ENCODE peak calls at places on chromosomes 16 and 17, in five cellular contexts. K is esophagus muscularis mucosa, N is body of pancreas, G is choroid plexus epithelial cell, F is cardiac muscle cell. Z is an unnamed sample.

GRCh38 chr16:70746708-70747424 is 54.1 kb downstream of the VAC14 start:
- DNase-seq in K (peak; percentile 96), G (peak; percentile 83), F (peak; percentile 91), N (peak; percentile 78), Z (peak; percentile 90)

GRCh38 chr17:56977673-56978395 is at the start of gene SCPEP1:
- DNase-seq in N (peak; percentile 90), K (peak; percentile 98), F (peak; percentile 80), G (peak; percentile 72), Z (peak; percentile 68)

GRCh38 chr17:45168991-45169752 is 7.5 kb downstream of the HEXIM2 start:
- DNase-seq in K (no peak), F (no peak), G (no peak), N (no peak), Z (no peak)

GRCh38 chr16:83513006-83513755 is 294.6 kb upstream of the HSBP1 start:
- DNase-seq in G (peak; percentile 85), F (peak; percentile 42), K (no peak), N (no peak), Z (peak; percentile 90)

GRCh38 chr17:35536664-35537160 is 766 bp downstream of the SLFN12L start:
- DNase-seq in F (no peak), G (no peak), K (no peak), N (no peak), Z (no peak)

GRCh38 chr17:29155235-29155965 is 24.8 kb downstream of the MYO18A start:
- DNase-seq in G (peak; percentile 58), F (peak; percentile 64), K (no peak), N (peak; percentile 68), Z (no peak)

GRCh38 chr16:78599271-78599670 is 499.8 kb downstream of the WWOX start:
- DNase-seq in F (no peak), G (no peak), N (no peak), K (no peak), Z (no peak)

GRCh38 chr16:68257251-68257905 is 6.9 kb upstream of the SLC7A6 start:
- DNase-seq in N (no peak), K (no peak), F (no peak), G (no peak), Z (no peak)

GRCh38 chr16:2205967-2206313 is 686 bp downstream of the MLST8 start:
- DNase-seq in K (no peak), F (no peak), N (no peak), G (no peak), Z (no peak)

GRCh38 chr16:80369559-80369958 is 171.2 kb upstream of the DYNLRB2 start:
- DNase-seq in N (peak; percentile 40), F (peak; percentile 43), K (peak; percentile 88), G (peak; percentile 81), Z (peak; percentile 68)

GRCh38 chr16:83453977-83454376 is 353.8 kb upstream of the HSBP1 start:
- DNase-seq in N (no peak), K (no peak), G (no peak), F (no peak), Z (no peak)

GRCh38 chr17:2179615-2180295 is 123.8 kb downstream of the SMG6 start:
- DNase-seq in N (peak; percentile 83), G (peak; percentile 99), K (peak; percentile 95), F (peak; percentile 98), Z (peak; percentile 98)

GRCh38 chr16:81029930-81030604 is 5.6 kb upstream of the ATMIN start:
- DNase-seq in K (no peak), N (no peak), G (no peak), F (no peak), Z (no peak)

GRCh38 chr16:11393861-11394592 is 48.8 kb downstream of the RMI2 start:
- DNase-seq in N (no peak), G (no peak), F (no peak), K (no peak), Z (no peak)

GRCh38 chr16:66374176-66374575 is 7.7 kb downstream of the CDH5 start:
- DNase-seq in G (no peak), K (no peak), F (no peak), N (no peak), Z (no peak)

GRCh38 chr16:66373667-66374066 is 7.2 kb downstream of the CDH5 start:
- DNase-seq in F (no peak), K (no peak), G (no peak), N (no peak), Z (no peak)

GRCh38 chr16:66372898-66373155 is 6.3 kb downstream of the CDH5 start:
- DNase-seq in F (no peak), N (no peak), K (no peak), G (no peak), Z (no peak)

GRCh38 chr16:66370786-66371684 is 4.5 kb downstream of the CDH5 start:
- DNase-seq in K (no peak), G (peak; percentile 26), F (no peak), N (no peak), Z (no peak)

DNA sequence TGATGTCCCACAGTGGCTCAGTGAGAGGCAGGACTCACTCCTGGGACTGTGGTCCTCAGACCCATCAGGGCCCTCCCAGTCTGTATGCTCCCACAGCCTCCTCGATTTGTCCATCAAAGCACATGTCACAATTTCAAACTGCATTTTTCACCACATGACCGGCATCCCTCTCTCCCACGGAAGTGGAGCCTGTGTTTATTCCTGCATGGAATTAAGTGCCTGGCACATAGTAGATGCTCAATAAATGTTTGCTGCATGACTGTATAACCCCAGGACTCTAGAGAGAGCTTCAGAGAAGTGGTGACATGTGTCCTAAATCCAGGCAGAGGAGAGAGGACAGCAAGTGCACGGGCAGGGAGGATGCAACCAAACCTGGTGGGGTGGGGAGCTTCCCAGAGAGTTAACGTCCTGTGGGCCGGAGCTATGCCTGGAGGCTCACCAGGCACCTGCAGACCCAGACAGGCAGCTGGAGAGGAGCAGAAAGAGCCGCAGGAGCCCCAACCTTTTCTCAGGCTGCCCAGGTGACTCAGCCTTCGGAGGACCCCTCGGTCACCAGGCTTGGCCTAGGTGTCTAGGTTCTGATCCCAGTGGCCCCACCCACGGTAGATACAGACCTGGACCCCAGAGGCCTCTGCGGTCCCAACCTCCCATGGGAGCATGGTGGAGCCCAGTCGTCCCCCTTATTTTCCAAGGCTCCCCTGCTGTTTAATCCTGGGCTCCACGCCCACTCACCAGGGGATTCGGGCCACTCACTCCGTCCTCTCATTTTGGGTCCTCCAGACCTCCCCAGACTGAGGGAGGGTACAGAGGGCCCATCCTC is 5.8 kb downstream of the CDH5 start:
- DNase-seq in N (no peak), F (no peak), K (no peak), G (no peak), Z (no peak)
- H3K4me3 ChIP-seq in N (no peak overlapping the region), F (no peak overlapping the region), K (no peak overlapping the region), G (no peak overlapping the region), Z (no peak overlapping the region)

GRCh38 chr16:88556294-88556988 is 13.8 kb upstream of the ZC3H18 start:
- DNase-seq in K (no peak), G (no peak), N (no peak), F (no peak), Z (no peak)
- TF ChIP-seq CTCF in K (no peak), G (no peak), N (no peak), F (no peak), Z (no peak)

DNA sequence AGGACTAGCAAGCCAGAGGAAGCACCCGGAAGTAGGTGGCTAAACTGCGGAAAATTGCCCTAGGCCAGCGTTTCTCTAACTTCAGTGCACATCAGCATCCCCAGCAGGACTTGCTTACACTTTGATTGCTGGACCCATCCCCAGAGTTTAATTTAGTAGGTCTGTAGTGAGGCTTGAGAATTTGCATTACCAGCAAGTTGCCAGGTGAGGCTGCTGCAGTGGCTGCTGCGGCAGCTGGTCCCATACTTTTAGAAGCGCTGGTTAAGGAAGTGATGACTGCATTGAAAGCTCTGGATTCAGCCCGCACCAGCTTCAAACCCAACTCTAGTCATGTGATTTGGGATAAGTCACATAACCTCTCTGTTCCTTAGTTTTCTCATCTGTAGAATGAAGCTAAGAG is 4.2 kb downstream of the EEF2K start:
- DNase-seq in F (no peak), N (no peak), G (no peak), K (no peak), Z (no peak)
- H3K4me3 ChIP-seq in F (no peak overlapping the region), N (no peak overlapping the region), G (no peak overlapping the region), K (no peak overlapping the region), Z (no peak overlapping the region)

DNA sequence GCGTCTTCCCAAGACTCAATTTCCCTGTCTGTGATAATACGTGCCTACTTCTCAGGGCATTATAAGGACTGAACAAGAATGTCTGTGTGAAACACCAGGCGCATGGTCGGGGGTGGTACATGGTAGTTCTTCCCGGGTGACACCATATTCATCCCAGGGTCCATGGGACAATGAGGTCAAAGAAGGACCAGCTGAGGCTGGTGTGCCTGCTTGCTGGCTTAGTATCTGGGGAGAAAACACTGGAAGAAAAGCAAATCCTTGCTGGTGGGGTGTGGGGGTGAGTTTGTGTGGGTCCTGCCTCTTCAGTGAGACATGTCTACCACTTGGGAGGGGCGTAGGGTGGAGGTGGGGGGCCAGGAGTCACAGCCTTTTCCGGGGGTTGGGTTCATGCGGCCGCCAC is 174.2 kb downstream of the RAB11FIP4 start:
- DNase-seq in N (no peak), K (no peak), F (no peak), G (no peak), Z (no peak)
- TF ChIP-seq CTCF in N (no peak), K (no peak), F (no peak), G (no peak), Z (no peak)

DNA sequence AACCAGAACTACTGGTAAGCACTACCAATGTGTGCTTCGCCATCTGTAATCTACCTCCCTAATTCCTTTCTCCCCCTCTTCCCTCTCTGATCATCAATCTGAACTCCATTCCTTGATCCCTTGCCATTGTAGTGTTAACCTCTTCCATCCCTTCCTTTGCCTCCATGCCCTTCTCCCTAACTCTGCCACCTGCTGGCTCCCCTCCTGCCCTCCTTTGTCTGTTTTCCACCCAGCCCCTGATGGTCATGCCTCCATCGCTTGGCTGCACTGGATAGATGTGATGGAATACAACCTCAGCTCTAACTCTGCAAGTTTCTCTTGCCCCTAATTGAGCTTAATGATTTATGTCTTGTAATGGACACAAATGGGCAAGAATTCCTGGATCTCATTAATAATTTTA is 108.2 kb upstream of the ASIC2 start:
- DNase-seq in F (no peak), G (no peak), K (no peak), N (no peak), Z (no peak)
- H3K4me3 ChIP-seq in F (no peak overlapping the region), G (no peak overlapping the region), K (no peak overlapping the region), N (no peak overlapping the region), Z (no peak overlapping the region)

Z was measured in astrocyte of the spinal cord.